ENCODE peak calls at places on chromosomes 13 and 19, in seven cellular contexts. One of them, this sample, is unnamed.

GRCh38 chr13:41547253-41548000 is 90.1 kb downstream of the RGCC start:
- DNase-seq in neuronal stem cell: no peak
- DNase-seq in IMR-90: no peak
- DNase-seq in H9: no peak
- DNase-seq in H1: no peak
- DNase-seq in mesenchymal stem cell: no peak
- DNase-seq in trophoblast cell: no peak
- DNase-seq in this sample: no peak

GRCh38 chr19:12838893-12839656 is 760 bp downstream of the MAST1 start:
- DNase-seq in neuronal stem cell: no peak
- DNase-seq in IMR-90: no peak
- DNase-seq in H9: no peak
- DNase-seq in H1: no peak
- DNase-seq in mesenchymal stem cell: no peak
- DNase-seq in trophoblast cell: no peak
- DNase-seq in this sample: no peak

GRCh38 chr19:16204005-16204294 is 6.2 kb downstream of the AP1M1 start:
- DNase-seq in neuronal stem cell: no peak
- DNase-seq in IMR-90: no peak
- DNase-seq in H9: no peak
- DNase-seq in H1: no peak
- DNase-seq in mesenchymal stem cell: no peak
- DNase-seq in trophoblast cell: no peak
- DNase-seq in this sample: no peak

GRCh38 chr19:43767316-43767715 is 12.6 kb upstream of the SMG9 start:
- DNase-seq in neuronal stem cell: no peak
- DNase-seq in IMR-90: no peak
- DNase-seq in H9: no peak
- DNase-seq in H1: no peak
- DNase-seq in mesenchymal stem cell: no peak
- DNase-seq in trophoblast cell: no peak
- DNase-seq in this sample: no peak

GRCh38 chr19:6729573-6730152 is 7.7 kb downstream of the GPR108 start:
- DNase-seq in neuronal stem cell: no peak
- DNase-seq in IMR-90: no peak
- DNase-seq in H9: no peak
- DNase-seq in H1: no peak
- DNase-seq in mesenchymal stem cell: no peak
- DNase-seq in trophoblast cell: no peak
- DNase-seq in this sample: no peak

GRCh38 chr19:1461862-1462261 is 11.9 kb downstream of the APC2 start:
- DNase-seq in neuronal stem cell: no peak
- DNase-seq in IMR-90: no peak
- DNase-seq in H9: no peak
- DNase-seq in H1: no peak
- DNase-seq in mesenchymal stem cell: no peak
- DNase-seq in trophoblast cell: no peak
- DNase-seq in this sample: no peak

GRCh38 chr19:41706741-41707501 is 1.5 kb upstream of the CEACAM5 start:
- DNase-seq in neuronal stem cell: peak
- DNase-seq in IMR-90: no peak
- DNase-seq in H9: peak
- DNase-seq in H1: peak
- DNase-seq in mesenchymal stem cell: no peak
- DNase-seq in trophoblast cell: peak
- DNase-seq in this sample: peak

GRCh38 chr13:60242231-60242630 is 78.5 kb upstream of the DIAPH3 start:
- DNase-seq in neuronal stem cell: no peak
- DNase-seq in IMR-90: no peak
- DNase-seq in H9: no peak
- DNase-seq in H1: no peak
- DNase-seq in mesenchymal stem cell: no peak
- DNase-seq in trophoblast cell: peak
- DNase-seq in this sample: peak

GRCh38 chr13:27965343-27965739 is 3.8 kb downstream of the CDX2 start:
- DNase-seq in neuronal stem cell: no peak
- DNase-seq in IMR-90: no peak
- DNase-seq in H9: no peak
- DNase-seq in H1: no peak
- DNase-seq in mesenchymal stem cell: no peak
- DNase-seq in trophoblast cell: no peak
- DNase-seq in this sample: peak

GRCh38 chr19:39671739-39672363 is 16.1 kb downstream of the LGALS16 start:
- DNase-seq in neuronal stem cell: peak
- DNase-seq in IMR-90: peak
- DNase-seq in H9: peak
- DNase-seq in H1: peak
- DNase-seq in mesenchymal stem cell: peak
- DNase-seq in trophoblast cell: peak
- DNase-seq in this sample: peak

GRCh38 chr19:3250675-3251074 is 26.2 kb downstream of the CELF5 start:
- DNase-seq in neuronal stem cell: no peak
- DNase-seq in IMR-90: no peak
- DNase-seq in H9: no peak
- DNase-seq in H1: no peak
- DNase-seq in mesenchymal stem cell: no peak
- DNase-seq in trophoblast cell: peak
- DNase-seq in this sample: peak

GRCh38 chr13:20258208-20258962 is 26.3 kb upstream of the GJB6 start:
- DNase-seq in neuronal stem cell: no peak
- DNase-seq in IMR-90: no peak
- DNase-seq in H9: no peak
- DNase-seq in H1: no peak
- DNase-seq in mesenchymal stem cell: no peak
- DNase-seq in trophoblast cell: peak
- DNase-seq in this sample: no peak

GRCh38 chr13:113153810-113154748 is 4.4 kb upstream of the PROZ start:
- DNase-seq in neuronal stem cell: peak
- DNase-seq in IMR-90: peak
- DNase-seq in H9: peak
- DNase-seq in H1: no peak
- DNase-seq in mesenchymal stem cell: peak
- DNase-seq in trophoblast cell: peak
- DNase-seq in this sample: peak

GRCh38 chr19:14156122-14156521 is 19.7 kb upstream of the ASF1B start:
- DNase-seq in neuronal stem cell: no peak
- DNase-seq in IMR-90: no peak
- DNase-seq in H9: no peak
- DNase-seq in H1: no peak
- DNase-seq in mesenchymal stem cell: no peak
- DNase-seq in trophoblast cell: no peak
- DNase-seq in this sample: no peak

GRCh38 chr19:33227242-33227650 is 1.6 kb upstream of the SLC7A10 start:
- DNase-seq in neuronal stem cell: no peak
- DNase-seq in IMR-90: peak
- DNase-seq in H9: peak
- DNase-seq in H1: no peak
- DNase-seq in mesenchymal stem cell: peak
- DNase-seq in trophoblast cell: no peak
- DNase-seq in this sample: peak

GRCh38 chr13:66996503-66996902 is 233.6 kb downstream of the PCDH9 start:
- DNase-seq in neuronal stem cell: no peak
- DNase-seq in IMR-90: peak
- DNase-seq in H9: no peak
- DNase-seq in H1: no peak
- DNase-seq in mesenchymal stem cell: peak
- DNase-seq in trophoblast cell: no peak
- DNase-seq in this sample: no peak

DNA sequence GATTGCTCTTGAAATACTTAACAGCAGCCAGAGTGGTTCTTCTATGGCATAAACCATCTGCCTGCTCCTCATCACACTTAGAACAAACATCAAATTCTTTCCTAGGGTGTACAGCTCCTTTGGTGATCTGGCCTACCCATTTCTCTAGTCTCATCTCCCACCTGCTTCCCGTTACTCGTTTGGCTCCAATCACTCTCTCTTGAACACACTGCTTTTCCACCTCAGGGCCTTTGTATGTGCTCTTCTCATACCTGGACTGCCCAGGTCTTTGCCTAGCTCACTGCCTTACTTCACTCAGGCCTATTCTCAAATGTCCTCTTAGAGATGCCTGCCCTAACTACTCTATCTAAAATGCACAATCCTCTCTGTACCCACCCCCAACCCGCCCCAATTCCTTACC is 100.5 kb downstream of the KCNRG start:
- DNase-seq in neuronal stem cell: no peak
- DNase-seq in IMR-90: no peak
- DNase-seq in H9: no peak
- DNase-seq in H1: no peak
- DNase-seq in mesenchymal stem cell: no peak
- DNase-seq in trophoblast cell: no peak
- DNase-seq in this sample: no peak
- H2BK5ac ChIP-seq in neuronal stem cell: no peak
- H2BK5ac ChIP-seq in IMR-90: no peak
- H2BK5ac ChIP-seq in H9: no peak
- H2BK5ac ChIP-seq in H1: no peak
- H2BK5ac ChIP-seq in mesenchymal stem cell: no peak
- H2BK5ac ChIP-seq in trophoblast cell: no peak
- H2BK5ac ChIP-seq in this sample: no peak

DNA sequence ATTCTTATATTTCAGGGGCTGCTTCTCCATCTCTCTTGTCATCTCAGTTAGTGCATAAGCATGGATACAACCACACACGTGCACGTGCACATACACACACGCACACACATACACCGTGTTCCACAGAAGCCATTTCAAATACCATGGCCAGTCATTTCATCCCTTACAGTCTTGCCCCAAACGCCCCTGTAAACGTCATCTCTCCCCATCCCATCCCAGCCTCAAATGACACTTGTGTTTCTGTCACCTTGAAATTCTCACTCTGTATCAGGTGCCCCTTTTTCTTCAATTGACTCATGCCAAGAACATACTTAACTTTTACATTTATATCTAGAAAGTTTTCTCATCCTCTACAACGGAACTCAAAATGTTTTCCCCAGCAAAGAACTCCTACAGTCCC is 220.5 kb downstream of the IRS2 start:
- DNase-seq in neuronal stem cell: no peak
- DNase-seq in IMR-90: no peak
- DNase-seq in H9: no peak
- DNase-seq in H1: no peak
- DNase-seq in mesenchymal stem cell: no peak
- DNase-seq in trophoblast cell: no peak
- DNase-seq in this sample: no peak
- H2BK5ac ChIP-seq in neuronal stem cell: no peak
- H2BK5ac ChIP-seq in IMR-90: no peak
- H2BK5ac ChIP-seq in H9: no peak
- H2BK5ac ChIP-seq in H1: no peak
- H2BK5ac ChIP-seq in mesenchymal stem cell: no peak
- H2BK5ac ChIP-seq in trophoblast cell: no peak
- H2BK5ac ChIP-seq in this sample: no peak

GRCh38 chr19:29694669-29695627 is 20.1 kb downstream of the C19orf12 start:
- DNase-seq in neuronal stem cell: peak
- DNase-seq in IMR-90: peak
- DNase-seq in H9: peak
- DNase-seq in H1: peak
- DNase-seq in mesenchymal stem cell: peak
- DNase-seq in trophoblast cell: peak
- DNase-seq in this sample: peak
- H2BK5ac ChIP-seq in neuronal stem cell: no peak
- H2BK5ac ChIP-seq in IMR-90: no peak
- H2BK5ac ChIP-seq in H9: no peak
- H2BK5ac ChIP-seq in H1: no peak
- H2BK5ac ChIP-seq in mesenchymal stem cell: no peak
- H2BK5ac ChIP-seq in trophoblast cell: no peak
- H2BK5ac ChIP-seq in this sample: no peak

GRCh38 chr13:87057807-87058520 is 613.2 kb upstream of the SLITRK5 start:
- DNase-seq in neuronal stem cell: no peak
- DNase-seq in IMR-90: peak
- DNase-seq in H9: no peak
- DNase-seq in H1: no peak
- DNase-seq in mesenchymal stem cell: peak
- DNase-seq in trophoblast cell: no peak
- DNase-seq in this sample: no peak

GRCh38 chr13:87052731-87053130 is 618.4 kb upstream of the SLITRK5 start:
- DNase-seq in neuronal stem cell: no peak
- DNase-seq in IMR-90: peak
- DNase-seq in H9: no peak
- DNase-seq in H1: no peak
- DNase-seq in mesenchymal stem cell: no peak
- DNase-seq in trophoblast cell: no peak
- DNase-seq in this sample: no peak
- H2BK5ac ChIP-seq in neuronal stem cell: no peak
- H2BK5ac ChIP-seq in IMR-90: no peak
- H2BK5ac ChIP-seq in H9: no peak
- H2BK5ac ChIP-seq in H1: no peak
- H2BK5ac ChIP-seq in mesenchymal stem cell: no peak
- H2BK5ac ChIP-seq in trophoblast cell: no peak
- H2BK5ac ChIP-seq in this sample: no peak

DNA sequence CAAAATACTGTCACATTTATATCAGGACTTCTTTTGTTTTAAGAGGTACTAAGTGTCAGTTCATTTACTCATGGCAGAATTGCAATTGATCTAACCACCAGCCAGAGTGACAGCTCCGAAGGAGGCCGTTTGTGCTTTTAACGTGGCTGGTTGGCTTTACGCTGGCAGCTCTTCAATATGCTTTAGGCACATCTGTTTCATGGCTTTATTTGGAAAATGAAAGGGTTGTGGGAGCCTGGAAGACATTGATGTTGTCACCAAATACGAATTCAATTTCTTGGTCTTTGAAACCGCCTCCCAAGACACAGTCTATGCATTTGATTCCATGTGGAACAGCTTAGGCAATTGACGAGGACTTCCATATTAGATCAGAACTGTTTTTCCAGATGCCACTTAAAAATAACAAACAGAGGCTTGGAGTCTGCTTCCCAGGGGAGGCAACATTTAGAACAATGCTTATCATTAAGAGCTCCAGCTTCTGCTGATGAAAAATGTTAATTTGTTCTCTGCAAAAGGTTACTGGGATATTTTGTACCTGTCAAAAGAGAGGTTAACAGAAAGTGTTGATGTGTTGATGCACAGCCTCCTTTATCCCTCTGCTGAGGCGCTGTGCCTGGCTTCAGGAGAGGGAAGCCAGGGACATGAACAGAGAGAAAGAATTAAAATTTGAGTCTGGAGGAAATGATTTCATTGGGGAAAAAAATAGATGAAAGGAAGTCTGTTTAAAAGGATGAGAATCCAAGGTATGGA is 64.0 kb upstream of the TNFRSF19 start:
- DNase-seq in neuronal stem cell: no peak
- DNase-seq in IMR-90: peak
- DNase-seq in H9: no peak
- DNase-seq in H1: no peak
- DNase-seq in mesenchymal stem cell: peak
- DNase-seq in trophoblast cell: no peak
- DNase-seq in this sample: no peak
- H2BK5ac ChIP-seq in neuronal stem cell: no peak
- H2BK5ac ChIP-seq in IMR-90: peak
- H2BK5ac ChIP-seq in H9: no peak
- H2BK5ac ChIP-seq in H1: no peak
- H2BK5ac ChIP-seq in mesenchymal stem cell: peak
- H2BK5ac ChIP-seq in trophoblast cell: peak
- H2BK5ac ChIP-seq in this sample: no peak

DNA sequence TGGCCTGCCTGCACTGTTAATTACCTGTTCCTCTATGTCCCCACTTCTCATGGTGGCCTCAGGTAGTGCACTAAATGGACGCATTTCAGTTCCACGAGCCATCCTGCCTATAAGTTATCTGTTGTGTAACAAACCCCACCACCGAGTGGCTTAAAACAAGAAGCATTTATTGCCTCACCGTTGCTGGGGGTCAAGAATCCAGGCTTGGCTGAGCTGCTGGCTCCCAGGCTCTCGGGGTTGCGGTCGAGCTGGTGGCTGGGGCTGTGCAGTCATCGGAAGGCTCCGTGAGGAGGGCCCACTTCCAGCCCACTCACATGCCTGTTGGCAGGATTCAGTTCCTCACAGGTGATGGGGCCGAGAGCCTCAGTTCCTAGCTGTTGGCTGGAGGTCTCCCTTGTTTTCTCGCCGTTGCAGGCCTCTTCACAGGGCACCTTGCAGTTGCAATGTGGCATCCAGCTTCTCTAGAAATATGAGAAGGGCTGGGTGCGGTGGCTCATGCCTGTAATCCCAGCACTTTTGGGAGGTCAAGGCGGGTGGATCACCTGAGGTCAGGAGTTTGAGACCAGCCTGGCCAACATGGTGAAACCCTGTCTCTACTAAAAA is 6.7 kb upstream of the PTOV1 start:
- DNase-seq in neuronal stem cell: no peak
- DNase-seq in IMR-90: no peak
- DNase-seq in H9: no peak
- DNase-seq in H1: no peak
- DNase-seq in mesenchymal stem cell: no peak
- DNase-seq in trophoblast cell: peak
- DNase-seq in this sample: no peak
- H2BK5ac ChIP-seq in neuronal stem cell: no peak
- H2BK5ac ChIP-seq in IMR-90: no peak
- H2BK5ac ChIP-seq in H9: no peak
- H2BK5ac ChIP-seq in H1: no peak
- H2BK5ac ChIP-seq in mesenchymal stem cell: no peak
- H2BK5ac ChIP-seq in trophoblast cell: no peak
- H2BK5ac ChIP-seq in this sample: no peak